ENCODE peak calls at places on chromosomes 13 and 19, in eight cellular contexts. One of them, this sample, is unnamed.

GRCh38 chr19:30719189-30719990 is 347.2 kb downstream of the ZNF536 start:
- DNase-seq in left ventricle myocardium superior: peak
- DNase-seq in EH: peak
- DNase-seq in NCI-H82: peak
- DNase-seq in amygdala: no peak
- DNase-seq in stimulated activated CD4-positive, alpha-beta T cell treated with anti-CD3 and anti-CD28 coated beads, Interleukin-4, amount 100 ng/mL, for 1 hour: no peak
- DNase-seq in uterus: peak
- DNase-seq in cardiac fibroblast: peak
- DNase-seq in this sample: peak

GRCh38 chr13:35760678-35761308 is 284.3 kb upstream of the MAB21L1 start:
- DNase-seq in left ventricle myocardium superior: no peak
- DNase-seq in NCI-H82: no peak
- DNase-seq in EH: peak
- DNase-seq in stimulated activated CD4-positive, alpha-beta T cell treated with anti-CD3 and anti-CD28 coated beads, Interleukin-4, amount 100 ng/mL, for 1 hour: no peak
- DNase-seq in cardiac fibroblast: no peak
- DNase-seq in amygdala: no peak
- DNase-seq in uterus: no peak
- DNase-seq in this sample: no peak

GRCh38 chr19:57245066-57245465 is 4.6 kb downstream of the ZNF805 start:
- DNase-seq in stimulated activated CD4-positive, alpha-beta T cell treated with anti-CD3 and anti-CD28 coated beads, Interleukin-4, amount 100 ng/mL, for 1 hour: no peak
- DNase-seq in cardiac fibroblast: no peak
- DNase-seq in uterus: no peak
- DNase-seq in left ventricle myocardium superior: no peak
- DNase-seq in NCI-H82: no peak
- DNase-seq in amygdala: no peak
- DNase-seq in EH: no peak
- DNase-seq in this sample: no peak

GRCh38 chr13:43285891-43286602 is 262.7 kb downstream of the DNAJC15 start:
- DNase-seq in left ventricle myocardium superior: no peak
- DNase-seq in EH: peak
- DNase-seq in NCI-H82: peak
- DNase-seq in amygdala: no peak
- DNase-seq in stimulated activated CD4-positive, alpha-beta T cell treated with anti-CD3 and anti-CD28 coated beads, Interleukin-4, amount 100 ng/mL, for 1 hour: no peak
- DNase-seq in cardiac fibroblast: peak
- DNase-seq in uterus: no peak
- DNase-seq in this sample: peak

GRCh38 chr13:26587251-26587650 is 29.8 kb downstream of the WASF3 start:
- DNase-seq in amygdala: no peak
- DNase-seq in cardiac fibroblast: no peak
- DNase-seq in EH: no peak
- DNase-seq in left ventricle myocardium superior: no peak
- DNase-seq in uterus: no peak
- DNase-seq in NCI-H82: no peak
- DNase-seq in stimulated activated CD4-positive, alpha-beta T cell treated with anti-CD3 and anti-CD28 coated beads, Interleukin-4, amount 100 ng/mL, for 1 hour: no peak
- DNase-seq in this sample: no peak

GRCh38 chr19:45539460-45539859 is 32.2 kb downstream of the VASP start:
- DNase-seq in EH: no peak
- DNase-seq in cardiac fibroblast: no peak
- DNase-seq in left ventricle myocardium superior: no peak
- DNase-seq in amygdala: no peak
- DNase-seq in uterus: no peak
- DNase-seq in NCI-H82: no peak
- DNase-seq in stimulated activated CD4-positive, alpha-beta T cell treated with anti-CD3 and anti-CD28 coated beads, Interleukin-4, amount 100 ng/mL, for 1 hour: no peak
- DNase-seq in this sample: no peak

GRCh38 chr13:114059946-114060860 is 72.2 kb downstream of the RASA3 start:
- DNase-seq in cardiac fibroblast: no peak
- DNase-seq in amygdala: no peak
- DNase-seq in EH: peak
- DNase-seq in left ventricle myocardium superior: peak
- DNase-seq in uterus: no peak
- DNase-seq in stimulated activated CD4-positive, alpha-beta T cell treated with anti-CD3 and anti-CD28 coated beads, Interleukin-4, amount 100 ng/mL, for 1 hour: no peak
- DNase-seq in NCI-H82: no peak
- DNase-seq in this sample: no peak

GRCh38 chr19:41702208-41702651 is 6.2 kb upstream of the CEACAM5 start:
- DNase-seq in cardiac fibroblast: no peak
- DNase-seq in left ventricle myocardium superior: no peak
- DNase-seq in NCI-H82: no peak
- DNase-seq in uterus: no peak
- DNase-seq in amygdala: no peak
- DNase-seq in EH: peak
- DNase-seq in stimulated activated CD4-positive, alpha-beta T cell treated with anti-CD3 and anti-CD28 coated beads, Interleukin-4, amount 100 ng/mL, for 1 hour: no peak
- DNase-seq in this sample: no peak

GRCh38 chr13:95643814-95644598 is 500 bp downstream of the DZIP1 start:
- DNase-seq in NCI-H82: peak
- DNase-seq in stimulated activated CD4-positive, alpha-beta T cell treated with anti-CD3 and anti-CD28 coated beads, Interleukin-4, amount 100 ng/mL, for 1 hour: no peak
- DNase-seq in amygdala: no peak
- DNase-seq in uterus: peak
- DNase-seq in left ventricle myocardium superior: peak
- DNase-seq in EH: peak
- DNase-seq in cardiac fibroblast: peak
- DNase-seq in this sample: peak

GRCh38 chr19:6276447-6276846 is 3.3 kb downstream of the MLLT1 start:
- DNase-seq in left ventricle myocardium superior: peak
- DNase-seq in NCI-H82: peak
- DNase-seq in amygdala: no peak
- DNase-seq in cardiac fibroblast: peak
- DNase-seq in EH: peak
- DNase-seq in stimulated activated CD4-positive, alpha-beta T cell treated with anti-CD3 and anti-CD28 coated beads, Interleukin-4, amount 100 ng/mL, for 1 hour: no peak
- DNase-seq in uterus: peak
- DNase-seq in this sample: peak

GRCh38 chr13:113546571-113547247 is 37.8 kb upstream of the TFDP1 start:
- DNase-seq in uterus: no peak
- DNase-seq in left ventricle myocardium superior: peak
- DNase-seq in NCI-H82: no peak
- DNase-seq in EH: no peak
- DNase-seq in amygdala: no peak
- DNase-seq in stimulated activated CD4-positive, alpha-beta T cell treated with anti-CD3 and anti-CD28 coated beads, Interleukin-4, amount 100 ng/mL, for 1 hour: no peak
- DNase-seq in cardiac fibroblast: peak
- DNase-seq in this sample: peak

GRCh38 chr13:76293751-76294150 is 592.5 kb downstream of the KCTD12 start:
- DNase-seq in NCI-H82: no peak
- DNase-seq in amygdala: no peak
- DNase-seq in left ventricle myocardium superior: no peak
- DNase-seq in stimulated activated CD4-positive, alpha-beta T cell treated with anti-CD3 and anti-CD28 coated beads, Interleukin-4, amount 100 ng/mL, for 1 hour: no peak
- DNase-seq in uterus: no peak
- DNase-seq in EH: no peak
- DNase-seq in cardiac fibroblast: peak
- DNase-seq in this sample: peak

GRCh38 chr19:30049226-30049625 is 107.2 kb downstream of the URI1 start:
- DNase-seq in EH: no peak
- DNase-seq in cardiac fibroblast: no peak
- DNase-seq in amygdala: no peak
- DNase-seq in stimulated activated CD4-positive, alpha-beta T cell treated with anti-CD3 and anti-CD28 coated beads, Interleukin-4, amount 100 ng/mL, for 1 hour: no peak
- DNase-seq in NCI-H82: no peak
- DNase-seq in left ventricle myocardium superior: no peak
- DNase-seq in uterus: no peak
- DNase-seq in this sample: no peak

GRCh38 chr13:28035146-28035782 is 46.8 kb upstream of the URAD start:
- DNase-seq in amygdala: no peak
- DNase-seq in cardiac fibroblast: no peak
- DNase-seq in NCI-H82: no peak
- DNase-seq in EH: peak
- DNase-seq in left ventricle myocardium superior: no peak
- DNase-seq in uterus: no peak
- DNase-seq in stimulated activated CD4-positive, alpha-beta T cell treated with anti-CD3 and anti-CD28 coated beads, Interleukin-4, amount 100 ng/mL, for 1 hour: no peak
- DNase-seq in this sample: no peak

GRCh38 chr19:42255766-42256750 is 1.1 kb upstream of the ERF start:
- DNase-seq in EH: peak
- DNase-seq in stimulated activated CD4-positive, alpha-beta T cell treated with anti-CD3 and anti-CD28 coated beads, Interleukin-4, amount 100 ng/mL, for 1 hour: no peak
- DNase-seq in cardiac fibroblast: peak
- DNase-seq in left ventricle myocardium superior: peak
- DNase-seq in amygdala: no peak
- DNase-seq in NCI-H82: peak
- DNase-seq in uterus: peak
- DNase-seq in this sample: peak

GRCh38 chr19:8477889-8478288 is 24.6 kb downstream of the PRAM1 start:
- DNase-seq in stimulated activated CD4-positive, alpha-beta T cell treated with anti-CD3 and anti-CD28 coated beads, Interleukin-4, amount 100 ng/mL, for 1 hour: no peak
- DNase-seq in left ventricle myocardium superior: no peak
- DNase-seq in NCI-H82: no peak
- DNase-seq in amygdala: no peak
- DNase-seq in uterus: no peak
- DNase-seq in EH: no peak
- DNase-seq in cardiac fibroblast: no peak
- DNase-seq in this sample: no peak

GRCh38 chr13:99403458-99403971 is 96.3 kb upstream of the GPR183 start:
- DNase-seq in NCI-H82: no peak
- DNase-seq in left ventricle myocardium superior: no peak
- DNase-seq in cardiac fibroblast: no peak
- DNase-seq in stimulated activated CD4-positive, alpha-beta T cell treated with anti-CD3 and anti-CD28 coated beads, Interleukin-4, amount 100 ng/mL, for 1 hour: no peak
- DNase-seq in uterus: no peak
- DNase-seq in amygdala: no peak
- DNase-seq in EH: no peak
- DNase-seq in this sample: no peak

GRCh38 chr13:105655046-105655445 is 880.4 kb downstream of the EFNB2 start:
- DNase-seq in stimulated activated CD4-positive, alpha-beta T cell treated with anti-CD3 and anti-CD28 coated beads, Interleukin-4, amount 100 ng/mL, for 1 hour: no peak
- DNase-seq in cardiac fibroblast: peak
- DNase-seq in left ventricle myocardium superior: no peak
- DNase-seq in amygdala: no peak
- DNase-seq in uterus: no peak
- DNase-seq in NCI-H82: no peak
- DNase-seq in EH: peak
- DNase-seq in this sample: peak

GRCh38 chr13:101453784-101454201 is 1.3 kb downstream of the ITGBL1 start:
- DNase-seq in cardiac fibroblast: no peak
- DNase-seq in left ventricle myocardium superior: peak
- DNase-seq in NCI-H82: no peak
- DNase-seq in stimulated activated CD4-positive, alpha-beta T cell treated with anti-CD3 and anti-CD28 coated beads, Interleukin-4, amount 100 ng/mL, for 1 hour: no peak
- DNase-seq in uterus: no peak
- DNase-seq in amygdala: no peak
- DNase-seq in EH: peak
- DNase-seq in this sample: no peak

GRCh38 chr19:18465214-18465963 is 27.5 kb upstream of the ISYNA1 start:
- DNase-seq in EH: no peak
- DNase-seq in cardiac fibroblast: no peak
- DNase-seq in left ventricle myocardium superior: no peak
- DNase-seq in stimulated activated CD4-positive, alpha-beta T cell treated with anti-CD3 and anti-CD28 coated beads, Interleukin-4, amount 100 ng/mL, for 1 hour: no peak
- DNase-seq in amygdala: no peak
- DNase-seq in uterus: no peak
- DNase-seq in NCI-H82: no peak
- DNase-seq in this sample: no peak

GRCh38 chr13:59476376-59476775 is 687.4 kb downstream of the DIAPH3 start:
- DNase-seq in amygdala: no peak
- DNase-seq in uterus: no peak
- DNase-seq in EH: no peak
- DNase-seq in NCI-H82: no peak
- DNase-seq in cardiac fibroblast: no peak
- DNase-seq in left ventricle myocardium superior: no peak
- DNase-seq in stimulated activated CD4-positive, alpha-beta T cell treated with anti-CD3 and anti-CD28 coated beads, Interleukin-4, amount 100 ng/mL, for 1 hour: no peak
- DNase-seq in this sample: no peak

GRCh38 chr13:37942929-37943328 is 73.4 kb upstream of the TRPC4 start:
- DNase-seq in left ventricle myocardium superior: no peak
- DNase-seq in uterus: no peak
- DNase-seq in EH: no peak
- DNase-seq in amygdala: no peak
- DNase-seq in cardiac fibroblast: no peak
- DNase-seq in stimulated activated CD4-positive, alpha-beta T cell treated with anti-CD3 and anti-CD28 coated beads, Interleukin-4, amount 100 ng/mL, for 1 hour: no peak
- DNase-seq in NCI-H82: no peak
- DNase-seq in this sample: no peak

GRCh38 chr13:103573446-103573845 is 507.2 kb upstream of the SLC10A2 start:
- DNase-seq in EH: no peak
- DNase-seq in amygdala: no peak
- DNase-seq in stimulated activated CD4-positive, alpha-beta T cell treated with anti-CD3 and anti-CD28 coated beads, Interleukin-4, amount 100 ng/mL, for 1 hour: no peak
- DNase-seq in NCI-H82: no peak
- DNase-seq in uterus: no peak
- DNase-seq in left ventricle myocardium superior: no peak
- DNase-seq in cardiac fibroblast: no peak
- DNase-seq in this sample: no peak

GRCh38 chr13:102597029-102598015 is 536 bp downstream of the TPP2 start:
- DNase-seq in NCI-H82: peak
- DNase-seq in cardiac fibroblast: peak
- DNase-seq in EH: peak
- DNase-seq in uterus: peak
- DNase-seq in amygdala: no peak
- DNase-seq in stimulated activated CD4-positive, alpha-beta T cell treated with anti-CD3 and anti-CD28 coated beads, Interleukin-4, amount 100 ng/mL, for 1 hour: peak
- DNase-seq in left ventricle myocardium superior: no peak
- DNase-seq in this sample: peak

GRCh38 chr13:42820450-42820849 is 39.1 kb downstream of the FAM216B start:
- DNase-seq in uterus: no peak
- DNase-seq in cardiac fibroblast: peak
- DNase-seq in EH: peak
- DNase-seq in left ventricle myocardium superior: no peak
- DNase-seq in NCI-H82: no peak
- DNase-seq in stimulated activated CD4-positive, alpha-beta T cell treated with anti-CD3 and anti-CD28 coated beads, Interleukin-4, amount 100 ng/mL, for 1 hour: no peak
- DNase-seq in amygdala: no peak
- DNase-seq in this sample: no peak

GRCh38 chr13:60574706-60575105 is 177.7 kb downstream of the TDRD3 start:
- DNase-seq in EH: no peak
- DNase-seq in NCI-H82: no peak
- DNase-seq in uterus: no peak
- DNase-seq in stimulated activated CD4-positive, alpha-beta T cell treated with anti-CD3 and anti-CD28 coated beads, Interleukin-4, amount 100 ng/mL, for 1 hour: no peak
- DNase-seq in left ventricle myocardium superior: no peak
- DNase-seq in cardiac fibroblast: no peak
- DNase-seq in amygdala: no peak
- DNase-seq in this sample: no peak

GRCh38 chr19:30882411-30883005 is 466.7 kb downstream of the TSHZ3 start:
- DNase-seq in EH: no peak
- DNase-seq in amygdala: no peak
- DNase-seq in uterus: no peak
- DNase-seq in NCI-H82: peak
- DNase-seq in cardiac fibroblast: no peak
- DNase-seq in stimulated activated CD4-positive, alpha-beta T cell treated with anti-CD3 and anti-CD28 coated beads, Interleukin-4, amount 100 ng/mL, for 1 hour: no peak
- DNase-seq in left ventricle myocardium superior: no peak
- DNase-seq in this sample: no peak

GRCh38 chr19:10111405-10111811 is at the start of gene P2RY11:
- DNase-seq in left ventricle myocardium superior: no peak
- DNase-seq in amygdala: no peak
- DNase-seq in cardiac fibroblast: no peak
- DNase-seq in NCI-H82: no peak
- DNase-seq in uterus: no peak
- DNase-seq in EH: no peak
- DNase-seq in stimulated activated CD4-positive, alpha-beta T cell treated with anti-CD3 and anti-CD28 coated beads, Interleukin-4, amount 100 ng/mL, for 1 hour: no peak
- DNase-seq in this sample: no peak

GRCh38 chr19:18899624-18900560 is 3.9 kb upstream of the CERS1 start:
- DNase-seq in stimulated activated CD4-positive, alpha-beta T cell treated with anti-CD3 and anti-CD28 coated beads, Interleukin-4, amount 100 ng/mL, for 1 hour: no peak
- DNase-seq in left ventricle myocardium superior: no peak
- DNase-seq in amygdala: no peak
- DNase-seq in cardiac fibroblast: no peak
- DNase-seq in uterus: no peak
- DNase-seq in EH: no peak
- DNase-seq in NCI-H82: peak
- DNase-seq in this sample: no peak

GRCh38 chr19:44626067-44626624 is 12.8 kb downstream of the IGSF23 start:
- DNase-seq in left ventricle myocardium superior: no peak
- DNase-seq in NCI-H82: no peak
- DNase-seq in cardiac fibroblast: peak
- DNase-seq in EH: peak
- DNase-seq in amygdala: no peak
- DNase-seq in uterus: no peak
- DNase-seq in stimulated activated CD4-positive, alpha-beta T cell treated with anti-CD3 and anti-CD28 coated beads, Interleukin-4, amount 100 ng/mL, for 1 hour: no peak
- DNase-seq in this sample: peak

GRCh38 chr13:23175920-23176319 is 4.9 kb upstream of the SGCG start:
- DNase-seq in NCI-H82: no peak
- DNase-seq in stimulated activated CD4-positive, alpha-beta T cell treated with anti-CD3 and anti-CD28 coated beads, Interleukin-4, amount 100 ng/mL, for 1 hour: no peak
- DNase-seq in left ventricle myocardium superior: no peak
- DNase-seq in amygdala: no peak
- DNase-seq in cardiac fibroblast: peak
- DNase-seq in uterus: no peak
- DNase-seq in EH: no peak
- DNase-seq in this sample: no peak